ENCODE peak calls at places on chromosome 14, in six cellular contexts. P, X, Z, N, S and L are unnamed samples.

GRCh38 chr14:80455031-80455430 is 243.7 kb upstream of the DIO2 start:
- DNase-seq in P (no peak), X (no peak), Z (no peak), N (no peak), S (peak), L (no peak)

GRCh38 chr14:67514650-67515385 is 18.3 kb upstream of the PLEKHH1 start:
- DNase-seq in P (peak), X (peak), Z (peak), N (peak), S (peak), L (no peak)

GRCh38 chr14:58301416-58301815 is 3.1 kb downstream of the ARID4A start:
- DNase-seq in P (no peak), X (no peak), Z (no peak), N (no peak), S (no peak), L (no peak)

GRCh38 chr14:70808402-70809237 is 693 bp downstream of the MAP3K9 start:
- DNase-seq in P (no peak), X (peak), Z (peak), N (no peak), S (peak), L (no peak)

GRCh38 chr14:23430733-23431105 is 4.7 kb downstream of the MYH7 start:
- DNase-seq in P (no peak), X (no peak), Z (no peak), N (peak), S (no peak), L (no peak)

GRCh38 chr14:23572841-23573240 is 5.2 kb upstream of the AP1G2 start:
- DNase-seq in P (no peak), X (no peak), Z (no peak), N (no peak), S (no peak), L (no peak)

GRCh38 chr14:67240168-67240932 is 885 bp upstream of the PALS1 start:
- DNase-seq in P (no peak), X (peak), Z (peak), N (peak), S (peak), L (no peak)

GRCh38 chr14:34926552-34926951 is 51.4 kb upstream of the BAZ1A start:
- DNase-seq in P (peak), X (no peak), Z (no peak), N (no peak), S (no peak), L (no peak)

GRCh38 chr14:103066399-103066798 is 9.1 kb upstream of the CDC42BPB start:
- DNase-seq in P (no peak), X (no peak), Z (no peak), N (no peak), S (no peak), L (no peak)

GRCh38 chr14:102544745-102545460 is 35.3 kb upstream of the ANKRD9 start:
- DNase-seq in P (no peak), X (no peak), Z (peak), N (no peak), S (peak), L (no peak)

GRCh38 chr14:100076133-100076532 is 10.9 kb downstream of the EVL start:
- DNase-seq in P (peak), X (no peak), Z (peak), N (peak), S (peak), L (no peak)

GRCh38 chr14:63496837-63497400 is 46.3 kb downstream of the PPP2R5E start:
- DNase-seq in P (no peak), X (peak), Z (no peak), N (no peak), S (no peak), L (no peak)

GRCh38 chr14:30143617-30144016 is 216.0 kb upstream of the PRKD1 start:
- DNase-seq in P (peak), X (no peak), Z (no peak), N (peak), S (no peak), L (no peak)

GRCh38 chr14:70934084-70934483 is 26.8 kb downstream of the PCNX1 start:
- DNase-seq in P (peak), X (no peak), Z (no peak), N (peak), S (no peak), L (no peak)

GRCh38 chr14:51182166-51182565 is 57.9 kb upstream of the TMX1 start:
- DNase-seq in P (peak), X (no peak), Z (no peak), N (peak), S (no peak), L (no peak)

GRCh38 chr14:81400202-81400678 is at the start of gene STON2:
- DNase-seq in P (peak), X (no peak), Z (no peak), N (peak), S (no peak), L (no peak)

GRCh38 chr14:30085943-30086342 is 158.3 kb upstream of the PRKD1 start:
- DNase-seq in P (no peak), X (no peak), Z (no peak), N (no peak), S (no peak), L (no peak)

GRCh38 chr14:74754157-74754556 is 9.0 kb upstream of the YLPM1 start:
- DNase-seq in P (no peak), X (no peak), Z (no peak), N (no peak), S (no peak), L (no peak)

DNA sequence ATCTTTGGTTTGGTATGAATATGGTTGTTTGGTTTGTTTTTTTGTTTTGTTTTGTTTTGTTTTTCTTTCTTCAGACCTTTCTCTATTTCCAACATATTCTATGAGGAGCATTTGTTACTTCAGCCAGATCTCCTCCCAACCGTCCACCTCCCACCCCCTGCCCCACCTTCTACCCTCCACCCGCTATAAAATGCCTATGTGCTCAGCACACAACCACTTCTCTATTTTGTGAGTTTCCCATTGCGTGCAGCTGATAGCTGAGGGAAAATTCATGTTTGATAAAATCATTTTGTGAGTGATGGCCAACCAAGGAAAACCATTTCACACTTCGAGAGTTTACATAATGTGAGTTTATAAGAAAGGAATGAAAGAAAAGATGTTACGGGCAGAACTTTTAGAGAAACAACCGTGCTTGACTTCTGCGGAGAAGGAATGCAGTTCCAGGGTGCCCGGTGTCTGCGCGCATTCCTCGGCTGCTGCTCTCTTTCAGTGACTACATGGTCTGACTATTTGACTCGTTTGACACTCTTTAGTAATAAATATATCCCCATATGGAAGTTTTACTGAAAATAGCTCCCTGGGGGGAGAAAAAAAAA is 140.9 kb downstream of the EFCAB11 start:
- DNase-seq in P (peak), X (no peak), Z (no peak), N (peak), S (peak), L (no peak)
- H3K4me3 ChIP-seq in P (peak), X (no peak), Z (no peak), N (no peak), S (no peak), L (no peak)

DNA sequence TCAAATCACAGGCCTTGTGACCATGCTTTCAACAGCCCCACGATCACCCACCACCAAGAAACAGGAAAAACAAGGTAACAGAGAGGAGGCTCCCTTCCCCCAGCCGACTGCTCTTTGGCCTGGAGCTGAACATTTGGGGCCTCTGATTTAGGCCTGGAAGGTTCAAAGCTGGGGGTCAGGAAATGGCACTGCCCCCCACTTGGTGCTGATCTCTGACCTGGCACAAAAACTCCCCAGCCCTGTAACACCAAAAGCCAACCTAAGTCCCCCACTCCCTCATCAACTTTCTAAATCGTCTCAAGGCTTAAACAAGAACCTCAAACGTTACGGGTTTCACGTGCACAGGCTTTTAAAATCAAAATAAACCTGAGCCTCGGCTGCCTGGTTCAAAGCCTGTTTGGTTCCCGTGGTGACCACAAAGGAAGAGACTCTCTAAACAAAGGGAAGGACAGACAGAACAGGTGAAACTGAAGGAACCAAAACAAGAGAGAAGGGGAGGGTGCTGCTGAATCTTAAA is 8.9 kb downstream of the ACTN1 start:
- DNase-seq in P (no peak), X (no peak), Z (no peak), N (no peak), S (peak), L (no peak)
- H3K4me3 ChIP-seq in P (no peak), X (no peak), Z (no peak), N (no peak), S (no peak), L (no peak)

GRCh38 chr14:20626274-20626673 is 15.2 kb downstream of the OR6S1 start:
- DNase-seq in P (no peak), X (no peak), Z (no peak), N (no peak), S (no peak), L (no peak)

GRCh38 chr14:20620798-20621478 is 20.6 kb downstream of the OR6S1 start:
- DNase-seq in P (no peak), X (no peak), Z (no peak), N (no peak), S (no peak), L (no peak)

GRCh38 chr14:20623798-20624197 is 17.7 kb downstream of the OR6S1 start:
- DNase-seq in P (no peak), X (no peak), Z (peak), N (no peak), S (peak), L (no peak)

GRCh38 chr14:20624495-20625070 is 16.9 kb downstream of the OR6S1 start:
- DNase-seq in P (peak), X (peak), Z (peak), N (peak), S (peak), L (peak)

DNA sequence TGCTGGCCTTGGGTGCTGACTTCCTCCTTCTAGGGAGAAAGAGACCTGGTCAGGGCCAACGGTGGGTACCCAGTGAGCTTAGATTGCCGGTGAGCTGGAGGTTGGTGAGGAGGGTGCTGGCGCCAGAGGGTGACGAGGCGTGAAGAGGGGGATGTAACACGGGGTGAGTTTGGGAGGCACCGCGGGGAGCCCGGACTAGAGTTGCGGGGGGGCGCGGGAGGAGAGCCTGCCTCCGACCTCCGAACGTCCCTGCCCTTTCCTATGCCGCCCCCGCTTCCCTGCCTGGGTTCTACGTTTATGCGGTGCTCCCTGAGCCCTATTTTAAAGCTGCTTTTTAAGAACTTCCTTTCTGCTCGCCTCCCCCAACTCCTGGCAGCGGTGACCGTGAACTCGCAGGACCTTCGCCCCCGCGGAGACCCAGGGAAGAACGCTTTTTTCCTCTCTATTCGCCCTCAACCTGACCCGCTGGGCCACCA is 18.6 kb downstream of the OR6S1 start:
- DNase-seq in P (no peak), X (no peak), Z (no peak), N (no peak), S (no peak), L (no peak)
- H3K4me3 ChIP-seq in P (no peak), X (no peak), Z (no peak), N (peak), S (peak), L (no peak)

GRCh38 chr14:33916663-33917565 is 34.0 kb downstream of the EGLN3 start:
- DNase-seq in P (peak), X (no peak), Z (no peak), N (peak), S (no peak), L (no peak)
- H3K4me3 ChIP-seq in P (no peak), X (no peak), Z (no peak), N (no peak), S (no peak), L (no peak)

GRCh38 chr14:36647827-36648753 is 13.6 kb upstream of the PAX9 start:
- DNase-seq in P (peak), X (peak), Z (no peak), N (peak), S (peak), L (no peak)
- H3K4me3 ChIP-seq in P (peak), X (peak), Z (no peak), N (peak), S (peak), L (no peak)

DNA sequence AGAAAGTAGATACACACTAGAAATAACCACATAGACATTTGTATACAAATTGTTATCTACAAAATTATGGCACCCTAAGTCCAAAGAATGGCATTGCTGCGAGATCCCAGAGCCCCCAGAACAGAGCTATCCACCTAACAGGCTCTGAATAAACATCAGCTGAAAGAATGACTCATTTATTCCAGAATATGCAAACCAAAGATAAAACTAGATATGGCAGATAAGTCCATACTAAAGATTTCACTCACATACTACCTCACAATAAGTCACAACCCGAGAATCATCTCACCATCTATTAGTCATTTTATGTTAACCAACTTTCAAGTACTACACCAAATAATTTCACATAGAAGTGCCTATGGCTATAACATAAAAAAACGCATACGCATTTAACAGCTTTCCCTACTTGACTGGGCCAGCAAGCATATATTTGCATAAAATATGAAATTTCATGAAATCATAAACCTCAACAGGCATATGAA is 5.6 kb downstream of the CNIH1 start:
- DNase-seq in P (peak), X (no peak), Z (peak), N (peak), S (no peak), L (no peak)
- H3K4me3 ChIP-seq in P (peak), X (no peak), Z (peak), N (no peak), S (no peak), L (peak)

GRCh38 chr14:39099748-39100147 is 3.3 kb downstream of the SEC23A start:
- DNase-seq in P (no peak), X (no peak), Z (no peak), N (no peak), S (no peak), L (no peak)
- H3K4me3 ChIP-seq in P (no peak), X (no peak), Z (no peak), N (no peak), S (no peak), L (no peak)

GRCh38 chr14:31568151-31568550 is 6.9 kb downstream of the NUBPL start:
- DNase-seq in P (peak), X (no peak), Z (no peak), N (peak), S (no peak), L (no peak)
- H3K4me3 ChIP-seq in P (no peak), X (no peak), Z (no peak), N (no peak), S (no peak), L (no peak)

GRCh38 chr14:61438497-61438859 is 117.1 kb downstream of the PRKCH start:
- DNase-seq in P (no peak), X (no peak), Z (peak), N (no peak), S (no peak), L (no peak)

GRCh38 chr14:61438036-61438435 is 116.7 kb downstream of the PRKCH start:
- DNase-seq in P (no peak), X (no peak), Z (no peak), N (no peak), S (no peak), L (no peak)

GRCh38 chr14:61439779-61440418 is 118.5 kb downstream of the PRKCH start:
- DNase-seq in P (no peak), X (no peak), Z (peak), N (no peak), S (no peak), L (no peak)

GRCh38 chr14:61437383-61437782 is 116.0 kb downstream of the PRKCH start:
- DNase-seq in P (no peak), X (no peak), Z (no peak), N (no peak), S (no peak), L (no peak)

DNA sequence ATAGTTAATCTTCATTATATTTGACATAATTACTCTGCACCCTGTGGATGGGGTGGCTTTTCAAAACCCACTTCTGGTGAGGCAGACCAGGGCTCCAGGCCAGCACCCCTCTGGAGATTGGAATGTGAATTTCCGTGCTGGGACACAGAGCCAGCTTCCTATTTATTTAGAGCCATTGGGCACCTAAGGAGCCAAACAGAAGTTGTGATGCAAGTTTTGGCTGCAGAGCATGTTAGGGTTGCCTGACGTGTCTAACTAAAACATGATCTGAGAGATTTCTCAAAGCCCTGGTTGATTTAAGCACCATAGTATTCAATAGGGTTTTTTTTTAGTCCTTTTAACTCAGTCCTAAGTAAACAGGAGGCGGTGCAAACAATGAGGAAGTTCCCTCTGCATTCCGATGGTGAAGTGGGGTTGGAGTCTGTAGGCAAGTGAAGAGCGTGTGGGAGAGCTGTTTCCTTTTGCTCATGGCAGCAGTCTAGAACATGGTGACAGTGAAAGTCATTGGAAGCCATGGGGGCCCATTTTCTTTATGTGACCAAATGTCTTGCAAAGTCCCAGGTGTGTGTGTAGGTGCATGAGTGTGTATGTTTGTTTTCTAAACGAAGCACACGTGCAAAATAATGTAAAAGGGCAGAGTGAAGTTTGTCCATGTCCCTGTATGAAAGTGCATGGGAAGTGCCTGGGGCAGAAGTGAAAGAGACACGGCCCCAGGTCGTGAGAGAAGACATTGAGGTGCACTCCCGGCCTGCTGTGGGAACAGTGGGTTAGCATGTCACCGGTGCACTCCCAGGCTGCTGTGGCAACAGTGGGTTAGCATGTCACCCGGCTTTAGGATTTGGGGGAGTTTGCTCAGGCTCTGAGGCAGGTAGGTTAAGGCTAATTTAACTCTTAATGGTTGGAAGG is 117.7 kb downstream of the PRKCH start:
- DNase-seq in P (peak), X (peak), Z (peak), N (peak), S (peak), L (peak)
- H3K4me3 ChIP-seq in P (no peak), X (no peak), Z (peak), N (no peak), S (peak), L (peak)

DNA sequence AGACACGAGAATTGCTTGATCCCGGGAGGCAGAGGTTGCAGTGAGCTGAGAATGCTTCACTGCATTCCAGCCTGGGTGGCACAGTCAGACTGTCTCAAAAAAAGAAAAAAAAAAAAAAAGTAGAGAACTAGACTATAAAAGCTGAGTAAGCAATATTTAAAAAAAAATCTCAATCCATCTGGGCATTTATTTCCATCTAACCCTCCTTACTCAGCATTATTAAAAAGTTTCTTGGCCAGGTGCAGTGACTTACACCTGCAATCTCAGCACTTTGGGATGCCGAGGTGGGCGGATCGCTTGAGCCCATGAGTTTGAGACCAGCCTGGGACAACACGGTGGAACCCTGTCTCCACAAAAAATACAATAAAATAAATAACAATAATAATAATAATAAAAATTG is 4.5 kb downstream of the SUPT16H start:
- DNase-seq in P (no peak), X (no peak), Z (no peak), N (no peak), S (no peak), L (no peak)
- H3K4me3 ChIP-seq in P (no peak), X (no peak), Z (no peak), N (no peak), S (no peak), L (no peak)